ENCODE peak calls at places on chromosomes 6 and 20, in four cellular contexts. K is PC-9, N is heart right ventricle, D is neuronal stem cell. P is an unnamed sample.
A peak's percentile ranks its signal among the peaks of the same experiment; 100 is the strongest.

GRCh38 chr6:44621846-44622245 is 234.3 kb downstream of the CDC5L start:
- DNase-seq in N (no peak), D (no peak), K (no peak), P (no peak)

GRCh38 chr6:157405986-157406385 is 25.0 kb downstream of the ZDHHC14 start:
- DNase-seq in K (peak; percentile 34), N (no peak), D (no peak), P (no peak)

GRCh38 chr6:35206346-35206745 is 7.4 kb upstream of the SCUBE3 start:
- DNase-seq in N (no peak), D (no peak), K (no peak), P (no peak)

GRCh38 chr6:14858808-14859207 is 387.1 kb upstream of the JARID2 start:
- DNase-seq in N (no peak), D (no peak), K (no peak), P (no peak)

GRCh38 chr6:149332602-149333311 is 15.2 kb downstream of the TAB2 start:
- DNase-seq in N (no peak), K (no peak), D (no peak), P (no peak)

GRCh38 chr20:32544893-32545840 is 40.0 kb downstream of the NOL4L start:
- DNase-seq in K (peak; percentile 40), D (no peak), N (no peak), P (no peak)

GRCh38 chr20:15596220-15596875 is 976.9 kb downstream of the KIF16B start:
- DNase-seq in K (no peak), D (no peak), N (no peak), P (no peak)

GRCh38 chr20:53949319-53949839 is 121.0 kb downstream of the BCAS1 start:
- DNase-seq in N (peak; percentile 41), D (no peak), K (no peak), P (peak; percentile 30)

GRCh38 chr6:43127180-43127579 is 43.9 kb upstream of the SRF start:
- DNase-seq in D (no peak), N (no peak), K (no peak), P (no peak)

GRCh38 chr6:32815115-32815514 is 1.7 kb downstream of the HLA-DOB start:
- DNase-seq in D (no peak), N (no peak), K (no peak), P (no peak)

GRCh38 chr6:1346556-1347186 is 34.8 kb downstream of the FOXQ1 start:
- DNase-seq in D (no peak), N (no peak), K (no peak), P (no peak)

GRCh38 chr20:37990571-37991151 is 42.6 kb downstream of the TTI1 start:
- DNase-seq in N (peak; percentile 64), K (peak; percentile 80), D (no peak), P (peak; percentile 72)

GRCh38 chr6:10465633-10466499 is 51.0 kb upstream of the TFAP2A start:
- DNase-seq in N (no peak), D (peak; percentile 43), K (no peak), P (no peak)

GRCh38 chr6:14921170-14921569 is 324.7 kb upstream of the JARID2 start:
- DNase-seq in N (peak; percentile 64), D (no peak), K (no peak), P (peak; percentile 82)

GRCh38 chr6:72218125-72218524 is 331.8 kb downstream of the RIMS1 start:
- DNase-seq in N (no peak), K (no peak), D (peak; percentile 52), P (no peak)

GRCh38 chr20:41232971-41233926 is 84.3 kb downstream of the ZHX3 start:
- DNase-seq in K (peak; percentile 45), N (no peak), D (no peak), P (no peak)

GRCh38 chr6:148700713-148701392 is 46.0 kb upstream of the UST start:
- DNase-seq in K (no peak), N (no peak), D (peak; percentile 5), P (no peak)

GRCh38 chr6:42410861-42411260 is 40.9 kb downstream of the TRERF1 start:
- DNase-seq in N (no peak), K (no peak), D (no peak), P (no peak)

GRCh38 chr20:36472656-36473071 is 68.7 kb upstream of the MYL9 start:
- DNase-seq in K (no peak), N (peak; percentile 43), D (no peak), P (no peak)

GRCh38 chr20:46709459-46710148 is at the start of gene SLC2A10:
- DNase-seq in D (peak; percentile 40), K (peak; percentile 34), N (peak; percentile 64), P (no peak)
- H3K4me3 ChIP-seq in D (peak within 1 kb of the TSS; percentile 52), K (peak within 1 kb of the TSS; percentile 77), N (peak within 1 kb of the TSS; percentile 82), P (peak within 1 kb of the TSS; percentile 69)

GRCh38 chr20:48010623-48011022 is 225.3 kb upstream of the SULF2 start:
- DNase-seq in D (no peak), N (no peak), K (no peak), P (no peak)

GRCh38 chr20:48007356-48007755 is 222.1 kb upstream of the SULF2 start:
- DNase-seq in N (no peak), K (no peak), D (no peak), P (no peak)

GRCh38 chr20:48008850-48009535 is 223.7 kb upstream of the SULF2 start:
- DNase-seq in D (no peak), N (no peak), K (no peak), P (no peak)

GRCh38 chr20:48012401-48012974 is 227.2 kb upstream of the SULF2 start:
- DNase-seq in D (no peak), N (no peak), K (peak; percentile 97), P (no peak)

GRCh38 chr20:48011025-48011424 is 225.7 kb upstream of the SULF2 start:
- DNase-seq in N (no peak), D (no peak), K (no peak), P (no peak)
- H3K9me3 ChIP-seq in N (no peaks in the 10 kb centered on the region), D (no peaks in the 10 kb centered on the region), K (peaks cover 34% of the 10 kb centered on the region), P (no peaks in the 10 kb centered on the region)

GRCh38 chr6:56643379-56644089 is 845 bp upstream of the DST start:
- DNase-seq in N (no peak), D (no peak), K (no peak), P (no peak)

GRCh38 chr6:56640374-56640773 is 2.3 kb downstream of the DST start:
- DNase-seq in K (no peak), D (no peak), N (no peak), P (no peak)

GRCh38 chr6:56637640-56638039 is 5.0 kb downstream of the DST start:
- DNase-seq in K (peak; percentile 44), N (no peak), D (peak; percentile 33), P (no peak)

GRCh38 chr6:56642366-56643261 is at the start of gene DST:
- DNase-seq in D (no peak), N (no peak), K (peak; percentile 51), P (no peak)

DNA sequence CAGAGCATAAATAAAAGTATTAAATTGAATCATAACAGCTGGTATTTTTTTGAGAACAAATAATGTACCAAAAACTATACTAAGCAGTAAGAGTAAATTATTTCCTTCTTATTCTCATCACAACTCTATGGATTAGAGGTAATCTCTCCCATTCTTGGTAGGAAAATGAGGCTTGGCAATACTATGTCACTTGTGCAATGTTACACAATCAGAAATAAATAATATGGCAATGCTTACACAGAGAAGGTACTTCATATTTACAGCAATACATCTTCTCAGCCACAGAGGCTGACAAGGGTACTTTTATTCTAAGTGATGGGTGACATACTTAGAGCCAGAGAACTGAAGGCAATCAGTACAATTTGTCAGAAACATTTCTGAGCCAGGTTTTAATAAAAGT is 3.9 kb downstream of the DST start:
- DNase-seq in D (no peak), K (no peak), N (no peak), P (no peak)
- H3K4me3 ChIP-seq in D (no peak overlapping the region), K (no peak overlapping the region), N (no peak overlapping the region), P (no peak overlapping the region)

GRCh38 chr6:168700880-168701279 is 259.9 kb downstream of the SMOC2 start:
- DNase-seq in K (no peak), N (no peak), D (no peak), P (no peak)
- H3K9me3 ChIP-seq in K (no peaks in the 10 kb centered on the region), N (no peaks in the 10 kb centered on the region), D (no peaks in the 10 kb centered on the region), P (no peaks in the 10 kb centered on the region)

GRCh38 chr6:28864321-28864923 is 59.4 kb downstream of the TRIM27 start:
- DNase-seq in K (peak; percentile 67), D (no peak), N (peak; percentile 35), P (no peak)
- H3K4me3 ChIP-seq in K (peak overlapping the region; percentile 81), D (peak overlapping the region; percentile 58), N (peak overlapping the region; percentile 74), P (peak overlapping the region; percentile 66)

GRCh38 chr6:155351273-155352129 is 37.2 kb upstream of the TFB1M start:
- DNase-seq in K (no peak), N (no peak), D (no peak), P (no peak)

GRCh38 chr6:155354167-155354566 is 39.9 kb upstream of the TFB1M start:
- DNase-seq in N (no peak), D (no peak), K (no peak), P (no peak)

GRCh38 chr6:155352812-155353211 is 38.5 kb upstream of the TFB1M start:
- DNase-seq in N (no peak), K (no peak), D (no peak), P (no peak)

GRCh38 chr6:155349956-155350355 is 35.7 kb upstream of the TFB1M start:
- DNase-seq in K (no peak), D (no peak), N (no peak), P (no peak)

DNA sequence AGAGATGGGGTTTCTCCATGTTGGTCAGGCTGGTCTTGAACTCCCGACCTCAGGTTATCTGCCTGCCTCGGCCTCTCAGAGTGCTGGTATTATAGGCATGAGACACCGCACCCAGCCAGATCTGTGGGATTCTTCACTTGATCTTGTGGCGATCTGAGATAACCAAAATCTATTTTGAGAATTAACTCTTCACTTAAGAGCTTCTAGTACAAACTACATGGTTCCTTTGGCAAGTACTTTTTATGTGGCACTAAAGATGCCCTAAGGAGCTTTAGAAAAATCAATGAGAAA is 37.8 kb upstream of the TFB1M start:
- DNase-seq in K (no peak), N (no peak), D (no peak), P (no peak)
- H3K9me3 ChIP-seq in K (peaks cover 7% of the 10 kb centered on the region), N (no peaks in the 10 kb centered on the region), D (peaks cover 6% of the 10 kb centered on the region), P (peaks cover 4% of the 10 kb centered on the region)